ENCODE peak calls at places on chromosomes 16 and 17, in six cellular contexts. C is osteocyte, D is RWPE2, U is cardiac fibroblast, P is HFF-Myc, X is cardiac muscle cell. Y is an unnamed sample.

GRCh38 chr17:72136692-72137550 is 16.1 kb downstream of the SOX9 start:
- DNase-seq in C (no peak), D (no peak), U (peak), P (no peak), X (no peak), Y (no peak)

GRCh38 chr17:17900615-17901520 is 64.1 kb upstream of the SREBF1 start:
- DNase-seq in C (peak), D (peak), U (peak), P (peak), X (no peak), Y (peak)

GRCh38 chr17:3857261-3858105 is 11.4 kb upstream of the NCBP3 start:
- DNase-seq in C (no peak), D (no peak), U (no peak), P (no peak), X (no peak), Y (no peak)

GRCh38 chr17:36470499-36470898 is 16.0 kb upstream of the ZNHIT3 start:
- DNase-seq in C (no peak), D (no peak), U (no peak), P (no peak), X (no peak), Y (no peak)

GRCh38 chr16:24088767-24089166 is 167.4 kb upstream of the CACNG3 start:
- DNase-seq in C (no peak), D (no peak), U (no peak), P (no peak), X (no peak), Y (no peak)

GRCh38 chr17:32323784-32324590 is 18.0 kb downstream of the C17orf75 start:
- DNase-seq in C (no peak), D (no peak), U (peak), P (no peak), X (no peak), Y (no peak)

GRCh38 chr17:33086041-33086440 is 94.4 kb downstream of the SPACA3 start:
- DNase-seq in C (no peak), D (no peak), U (no peak), P (no peak), X (no peak), Y (no peak)

GRCh38 chr16:72189865-72190371 is 18.0 kb upstream of the PMFBP1 start:
- DNase-seq in C (no peak), D (no peak), U (peak), P (no peak), X (no peak), Y (no peak)

DNA sequence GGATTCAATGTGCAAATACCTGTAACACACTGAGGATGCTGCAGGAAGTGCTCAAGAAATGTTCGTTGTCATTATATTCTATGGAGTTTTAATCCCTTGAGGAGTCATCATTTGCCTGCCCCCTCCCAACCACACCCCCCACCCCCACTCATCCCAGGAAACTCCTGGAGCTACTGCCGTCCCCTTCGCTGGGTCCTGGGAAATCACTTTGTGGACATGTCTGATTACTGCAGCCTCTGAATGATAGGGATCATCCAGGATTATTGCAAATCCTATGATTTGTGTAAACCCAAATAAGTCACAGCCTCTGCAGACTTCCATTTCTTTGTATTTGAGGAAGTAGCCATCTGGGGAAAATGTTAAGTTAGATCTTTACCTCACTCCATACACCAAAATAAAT is 61.4 kb downstream of the CCT6B start:
- DNase-seq in C (no peak), D (no peak), U (no peak), P (no peak), X (no peak), Y (no peak)
- TF ChIP-seq CTCF in C (no peak), D (no peak), U (no peak), P (no peak), X (no peak), Y (no peak)

DNA sequence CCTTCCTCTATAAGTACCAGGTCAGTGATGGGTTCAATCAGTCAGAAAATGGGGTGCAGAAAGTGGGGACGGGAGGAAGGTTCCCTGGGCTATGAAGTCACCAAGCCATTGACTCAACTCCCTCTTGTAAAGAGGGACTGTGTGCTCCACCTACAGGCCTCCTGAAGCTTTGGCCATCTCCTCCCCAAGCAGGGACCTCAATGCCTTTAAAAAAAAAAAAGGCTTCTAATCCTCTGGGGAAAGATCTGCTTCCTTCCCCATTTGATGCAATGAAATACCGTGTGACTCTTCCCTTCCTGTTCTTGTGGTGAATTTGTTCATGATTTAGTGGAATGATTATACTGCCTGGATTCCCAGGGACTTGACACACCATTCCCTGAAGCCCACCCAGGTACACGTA is 30.8 kb downstream of the VWA3A start:
- DNase-seq in C (no peak), D (no peak), U (peak), P (no peak), X (no peak), Y (no peak)
- TF ChIP-seq CTCF in C (no peak), D (no peak), U (peak), P (peak), X (no peak), Y (no peak)

DNA sequence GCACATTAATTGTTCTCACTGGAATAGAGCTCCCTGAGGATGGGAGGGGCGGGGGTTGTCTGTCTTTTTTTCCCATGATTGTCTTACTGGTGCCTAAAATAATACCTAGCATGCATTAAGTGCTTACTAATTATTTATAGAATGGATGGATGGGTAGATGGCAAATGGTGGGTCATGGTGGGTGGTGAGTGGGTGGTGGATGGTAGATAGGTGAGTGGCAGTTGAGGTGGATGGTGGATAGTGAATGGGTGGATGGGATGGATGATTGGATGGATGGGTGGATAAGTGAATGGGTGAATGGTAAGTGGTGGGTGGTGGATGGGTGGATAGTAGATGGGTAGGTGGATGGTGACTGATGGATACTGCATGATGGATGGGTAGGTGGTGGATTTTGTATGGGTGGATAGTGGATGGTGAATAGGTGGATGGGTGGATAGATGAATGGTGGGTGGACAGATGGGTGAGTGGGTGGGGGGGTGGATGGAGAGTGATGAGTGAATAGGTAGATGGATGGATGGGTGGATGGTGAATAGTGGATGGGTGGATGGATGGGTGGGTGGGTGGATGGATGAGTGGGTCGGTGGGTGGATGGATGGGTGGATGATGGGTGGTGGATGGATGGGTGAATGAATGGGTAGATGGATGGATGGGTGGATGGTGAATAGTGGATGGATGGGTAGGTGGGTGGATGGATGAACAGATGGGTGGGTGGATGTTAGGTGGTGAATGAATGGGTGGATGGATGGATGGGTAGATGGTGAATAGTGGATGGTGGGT is 51.6 kb downstream of the RBFOX3 start:
- DNase-seq in C (no peak), D (no peak), U (no peak), P (no peak), X (no peak), Y (no peak)
- TF ChIP-seq CTCF in C (no peak), D (no peak), U (no peak), P (no peak), X (no peak), Y (no peak)

GRCh38 chr16:51343411-51343810 is 192.3 kb upstream of the SALL1 start:
- DNase-seq in C (no peak), D (no peak), U (peak), P (no peak), X (no peak), Y (no peak)

DNA sequence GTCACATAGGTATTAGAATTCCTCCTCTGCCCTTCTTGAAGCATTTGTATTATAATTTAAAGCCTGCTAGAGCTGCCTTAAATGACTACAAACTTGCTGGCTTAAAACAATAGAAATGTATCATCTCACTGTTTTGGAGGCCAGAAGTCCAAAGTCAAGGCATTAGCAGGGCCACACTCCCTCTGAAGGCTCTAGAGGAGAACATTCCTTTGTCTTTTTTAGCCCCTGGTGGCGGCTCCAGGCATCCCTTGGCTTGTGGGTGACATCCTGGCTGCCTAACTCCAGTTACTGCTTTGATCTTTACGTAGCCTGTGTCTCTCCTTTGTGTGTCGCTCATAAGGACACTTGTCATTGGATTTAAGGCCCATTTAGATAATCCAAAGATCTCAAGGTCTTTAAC is 186.6 kb upstream of the SALL1 start:
- DNase-seq in C (no peak), D (no peak), U (no peak), P (no peak), X (no peak), Y (no peak)
- TF ChIP-seq CTCF in C (no peak), D (no peak), U (no peak), P (peak), X (peak), Y (no peak)

GRCh38 chr17:1647802-1648581 is 1.7 kb downstream of the RILP start:
- DNase-seq in C (no peak), D (no peak), U (peak), P (no peak), X (peak), Y (no peak)
- TF ChIP-seq CTCF in C (no peak), D (no peak), U (no peak), P (no peak), X (peak), Y (no peak)

DNA sequence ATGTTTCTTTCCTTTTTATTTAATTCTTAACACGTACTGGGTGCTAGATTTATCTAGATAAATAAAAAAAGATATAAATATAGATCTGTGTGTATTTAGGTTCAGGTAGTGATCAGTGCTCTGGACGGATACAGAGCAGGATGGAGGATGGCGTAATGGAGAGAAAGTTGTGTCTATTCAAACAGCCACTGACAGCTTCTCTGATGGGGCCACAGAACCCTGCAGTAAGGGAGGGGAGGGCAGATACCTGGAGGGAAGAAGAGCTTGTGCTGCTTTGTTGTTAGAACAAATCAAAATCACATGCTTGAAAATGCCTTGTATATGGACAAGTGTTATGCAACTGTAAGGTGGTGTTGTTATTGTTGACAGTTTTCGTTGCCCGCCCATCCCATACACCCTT is 170.2 kb downstream of the UTP18 start:
- DNase-seq in C (peak), D (no peak), U (no peak), P (no peak), X (no peak), Y (no peak)
- TF ChIP-seq CTCF in C (no peak), D (no peak), U (no peak), P (no peak), X (no peak), Y (no peak)

GRCh38 chr16:8677481-8677880 is 3.1 kb downstream of the ABAT start:
- DNase-seq in C (no peak), D (no peak), U (peak), P (no peak), X (no peak), Y (no peak)

GRCh38 chr16:8676160-8676547 is 1.7 kb downstream of the ABAT start:
- DNase-seq in C (no peak), D (no peak), U (no peak), P (no peak), X (no peak), Y (no peak)

GRCh38 chr16:8676737-8677375 is 2.4 kb downstream of the ABAT start:
- DNase-seq in C (no peak), D (no peak), U (no peak), P (no peak), X (no peak), Y (no peak)

GRCh38 chr16:8678068-8678927 is 3.9 kb downstream of the ABAT start:
- DNase-seq in C (no peak), D (no peak), U (peak), P (no peak), X (no peak), Y (no peak)

DNA sequence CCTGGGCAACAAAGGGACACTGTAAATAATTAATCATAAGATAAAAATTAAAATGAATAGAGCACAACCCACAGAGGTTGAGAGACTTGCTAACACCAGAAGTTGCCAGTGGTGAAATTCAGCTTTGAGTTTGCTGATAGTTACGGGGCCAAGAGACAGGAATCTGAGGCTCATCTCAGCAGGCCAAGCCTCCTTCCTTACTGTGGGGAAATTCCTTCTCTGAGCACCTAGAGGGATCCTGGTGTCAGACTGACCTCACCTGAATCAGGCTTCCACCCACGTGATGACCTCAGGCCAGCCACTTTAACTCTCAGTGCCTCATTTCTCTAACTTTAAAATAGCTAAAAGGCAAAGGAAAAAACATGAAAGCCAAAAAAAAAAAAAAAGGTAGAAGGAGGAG is 4.7 kb downstream of the ABAT start:
- DNase-seq in C (no peak), D (no peak), U (no peak), P (no peak), X (no peak), Y (no peak)
- TF ChIP-seq CTCF in C (no peak), D (no peak), U (no peak), P (no peak), X (no peak), Y (no peak)

GRCh38 chr16:15642557-15643452 is at the start of gene MARF1:
- DNase-seq in C (peak), D (peak), U (peak), P (peak), X (peak), Y (no peak)
- TF ChIP-seq CTCF in C (peak), D (peak), U (peak), P (no peak), X (peak), Y (no peak)

DNA sequence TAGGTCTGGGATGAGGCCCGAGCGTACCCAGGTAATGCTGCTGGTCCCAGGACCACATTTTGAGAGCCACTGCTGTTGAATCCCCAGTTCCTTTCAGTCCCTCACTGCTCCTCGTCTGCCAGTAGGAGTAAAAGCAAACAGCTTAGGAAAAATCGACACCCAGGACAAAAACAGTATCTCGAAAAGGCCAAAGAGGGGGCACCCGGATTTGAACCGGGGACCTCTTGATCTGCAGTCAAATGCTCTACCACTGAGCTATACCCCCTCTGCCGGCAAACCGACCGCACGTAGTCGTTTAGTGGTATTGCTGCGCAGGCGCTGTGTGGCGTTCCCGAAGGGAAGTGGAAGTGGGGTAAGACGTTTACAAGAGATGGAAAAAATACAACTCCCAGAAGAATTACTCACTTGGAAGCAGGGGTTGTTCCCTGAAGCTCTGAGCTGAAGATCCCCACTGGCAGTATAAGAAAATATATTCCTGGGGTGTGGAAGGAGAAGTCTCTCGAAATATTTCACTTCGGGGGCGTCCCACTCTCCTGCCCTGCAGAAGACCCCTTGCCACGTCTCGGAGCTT is 2.2 kb upstream of the PLXDC1 start:
- DNase-seq in C (peak), D (no peak), U (peak), P (peak), X (peak), Y (no peak)
- TF ChIP-seq CTCF in C (peak), D (no peak), U (peak), P (peak), X (peak), Y (no peak)

Y was measured in vagina.